ENCODE peak calls at places on chromosomes 16 and 17, in four cellular contexts. X is A549, O is HepG2, D is H1. C is an unnamed sample.

GRCh38 chr17:28916302-28916934 is 13.5 kb upstream of the DHRS13 start:
- DNase-seq in X (peak; percentile 63), O (peak; percentile 38), D (no peak), C (no peak)

GRCh38 chr16:70638814-70639792 is 7.3 kb upstream of the IL34 start:
- DNase-seq in X (no peak), O (peak; percentile 71), D (no peak), C (no peak)

GRCh38 chr17:12519956-12520594 is 145.6 kb upstream of the MYOCD start:
- DNase-seq in X (no peak), O (no peak), D (no peak), C (no peak)

GRCh38 chr16:70470927-70471341 is 16.5 kb downstream of the FCSK start:
- DNase-seq in X (peak; percentile 66), O (peak; percentile 61), D (peak; percentile 74), C (peak; percentile 43)

GRCh38 chr16:21194771-21195301 is 16.5 kb downstream of the ZP2 start:
- DNase-seq in X (no peak), O (no peak), D (no peak), C (no peak)

GRCh38 chr17:80361495-80362220 is 53.3 kb upstream of the ENDOV start:
- DNase-seq in X (peak; percentile 40), O (no peak), D (peak; percentile 83), C (peak; percentile 58)

GRCh38 chr16:31535737-31536136 is 8.0 kb downstream of the AHSP start:
- DNase-seq in X (no peak), O (no peak), D (no peak), C (peak; percentile 88)

GRCh38 chr17:14098246-14098645 is 28.9 kb downstream of the COX10 start:
- DNase-seq in X (no peak), O (no peak), D (no peak), C (no peak)

GRCh38 chr16:89052824-89053724 is 40.6 kb upstream of the ACSF3 start:
- DNase-seq in X (peak; percentile 83), O (peak; percentile 20), D (no peak), C (peak; percentile 57)

GRCh38 chr16:12486386-12486785 is 317.3 kb downstream of the CPPED1 start:
- DNase-seq in X (no peak), O (no peak), D (no peak), C (no peak)

GRCh38 chr17:76544123-76544915 is 4.5 kb downstream of the PRCD start:
- DNase-seq in X (no peak), O (no peak), D (no peak), C (no peak)

GRCh38 chr16:12551530-12551929 is 252.2 kb downstream of the CPPED1 start:
- DNase-seq in X (no peak), O (no peak), D (no peak), C (no peak)

GRCh38 chr16:66720766-66721165 is 24.2 kb upstream of the CMTM4 start:
- DNase-seq in X (no peak), O (no peak), D (no peak), C (no peak)

GRCh38 chr17:62629556-62630364 is 2.3 kb downstream of the MRC2 start:
- DNase-seq in X (no peak), O (no peak), D (no peak), C (no peak)
- H3K27ac ChIP-seq in X (peak overlapping the region; percentile 97), O (no peak overlapping the region), D (no peak overlapping the region), C (no peak overlapping the region)

GRCh38 chr17:19724501-19725420 is 8.4 kb upstream of the SLC47A2 start:
- DNase-seq in X (no peak), O (no peak), D (no peak), C (no peak)
- TF ChIP-seq RNF2 in X (no peak), O (no peak), D (no peak), C (no peak)

GRCh38 chr17:68106085-68106484 is 70.5 kb downstream of the KPNA2 start:
- DNase-seq in X (no peak), O (no peak), D (no peak), C (no peak)

GRCh38 chr17:68101075-68101991 is 65.8 kb downstream of the KPNA2 start:
- DNase-seq in X (peak; percentile 93), O (peak; percentile 93), D (peak; percentile 90), C (peak; percentile 65)

GRCh38 chr17:68103148-68103547 is 67.6 kb downstream of the KPNA2 start:
- DNase-seq in X (no peak), O (no peak), D (no peak), C (no peak)

GRCh38 chr17:68100000-68100641 is 64.6 kb downstream of the KPNA2 start:
- DNase-seq in X (no peak), O (peak; percentile 48), D (no peak), C (no peak)

GRCh38 chr17:68101992-68102758 is 66.6 kb downstream of the KPNA2 start:
- DNase-seq in X (no peak), O (no peak), D (no peak), C (no peak)
- H3K27ac ChIP-seq in X (peak overlapping the region; percentile 91), O (peak overlapping the region; percentile 72), D (no peak overlapping the region), C (peak overlapping the region; percentile 44)

GRCh38 chr16:74455619-74456289 is 34.5 kb upstream of the CLEC18B start:
- DNase-seq in X (no peak), O (peak; percentile 90), D (no peak), C (no peak)
- TF ChIP-seq RNF2 in X (no peak), O (no peak), D (no peak), C (no peak)

GRCh38 chr17:39659286-39660010 is 5.7 kb upstream of the TCAP start:
- DNase-seq in X (no peak), O (no peak), D (no peak), C (no peak)
- H3K27ac ChIP-seq in X (no peak overlapping the region), O (no peak overlapping the region), D (no peak overlapping the region), C (no peak overlapping the region)

GRCh38 chr16:4313563-4314531 is 2.0 kb upstream of the GLIS2 start:
- DNase-seq in X (peak; percentile 97), O (peak; percentile 92), D (peak; percentile 86), C (peak; percentile 85)
- TF ChIP-seq RNF2 in X (no peak), O (peak; percentile 24), D (no peak), C (no peak)

DNA sequence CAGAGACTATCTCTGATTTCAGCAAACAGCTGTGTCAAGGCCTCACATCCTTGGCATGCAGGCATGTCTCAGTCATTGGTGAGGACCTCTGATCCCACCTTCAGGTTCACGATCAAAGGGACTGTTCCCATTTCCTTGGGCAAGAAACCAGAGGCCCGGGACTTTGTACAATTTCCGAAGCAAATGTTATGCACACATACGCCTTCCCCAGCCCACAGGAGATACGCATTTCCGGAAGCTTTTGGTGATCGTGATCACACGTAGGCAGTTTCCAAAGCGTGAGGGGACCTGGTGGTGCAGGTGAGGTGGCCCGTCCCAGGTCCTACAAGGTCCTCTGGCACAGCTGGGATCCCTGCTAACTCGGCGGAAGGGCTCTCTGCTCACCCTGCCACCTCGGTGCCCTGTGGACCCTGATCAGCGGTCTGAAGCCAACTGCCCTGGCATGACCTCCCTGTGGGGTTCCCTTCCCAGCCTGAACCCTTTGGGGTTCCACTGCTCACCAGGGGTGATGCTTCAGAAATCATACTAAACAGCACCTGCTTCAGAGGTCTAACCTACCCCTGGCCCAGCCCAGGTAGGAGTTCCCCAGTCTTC is 28.8 kb upstream of the KLHDC4 start:
- DNase-seq in X (no peak), O (no peak), D (no peak), C (no peak)
- H3K27ac ChIP-seq in X (peak overlapping the region; percentile 96), O (no peak overlapping the region), D (no peak overlapping the region), C (no peak overlapping the region)

GRCh38 chr17:49746791-49747490 is 17.0 kb downstream of the FAM117A start:
- DNase-seq in X (no peak), O (no peak), D (no peak), C (no peak)

GRCh38 chr17:49749730-49750129 is 14.2 kb downstream of the FAM117A start:
- DNase-seq in X (no peak), O (no peak), D (no peak), C (no peak)

GRCh38 chr17:49748223-49748622 is 15.7 kb downstream of the FAM117A start:
- DNase-seq in X (no peak), O (no peak), D (no peak), C (no peak)

GRCh38 chr17:49748791-49749190 is 15.1 kb downstream of the FAM117A start:
- DNase-seq in X (no peak), O (no peak), D (no peak), C (no peak)

DNA sequence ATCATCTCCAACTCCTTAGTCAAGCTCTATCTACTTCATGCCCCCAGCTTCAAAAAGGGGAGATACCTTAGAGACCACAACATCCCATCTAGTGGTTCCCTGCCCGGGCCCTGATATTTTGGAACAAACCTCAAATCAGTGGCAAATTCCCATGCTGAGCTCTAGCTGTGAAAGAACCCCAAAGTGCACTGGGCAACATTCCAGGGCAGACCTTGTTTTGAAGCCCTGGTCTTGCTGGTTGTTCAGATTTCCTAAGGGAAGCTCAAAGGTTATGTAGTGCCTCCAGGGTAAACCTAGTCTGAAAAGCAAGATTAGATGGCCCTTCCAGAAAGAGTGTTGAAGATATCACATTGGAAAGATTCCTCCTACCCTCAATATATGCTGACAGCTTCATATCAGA is 16.3 kb downstream of the FAM117A start:
- DNase-seq in X (no peak), O (peak; percentile 74), D (no peak), C (no peak)
- TF ChIP-seq RNF2 in X (no peak), O (no peak), D (no peak), C (no peak)